ENCODE peak calls at places on chromosome 20, in ten cellular contexts. C is heart right ventricle; N is dorsolateral prefrontal cortex; W is right cardiac atrium; P is H9; Y is trophoblast cell; O is CD8-positive, alpha-beta memory T cell; R is GM23248; G is pancreas; K is body of pancreas. H is an unnamed sample.

GRCh38 chr20:58888521-58889333 is 36.2 kb downstream of the GNAS start:
- DNase-seq in Y (peak; percentile 89), N (peak; percentile 57), G (peak; percentile 92), P (peak; percentile 90), R (peak; percentile 89), C (peak; percentile 83), O (peak; percentile 75), K (peak; percentile 82), W (peak; percentile 93), H (peak; percentile 93)

GRCh38 chr20:35992713-35993335 is 24.4 kb downstream of the CNBD2 start:
- DNase-seq in K (peak; percentile 36), O (peak; percentile 12), N (no peak), C (peak; percentile 35), P (peak; percentile 49), Y (peak; percentile 79), G (no peak), R (peak; percentile 74), W (no peak), H (no peak)

GRCh38 chr20:11847827-11848226 is 69.9 kb upstream of the BTBD3 start:
- DNase-seq in R (no peak), Y (no peak), K (no peak), W (no peak), O (no peak), C (no peak), G (no peak), P (no peak), N (no peak), H (no peak)

GRCh38 chr20:61513124-61514017 is 261.3 kb downstream of the CDH4 start:
- DNase-seq in G (no peak), P (no peak), C (no peak), N (no peak), W (no peak), K (no peak), Y (no peak), O (no peak), R (no peak), H (peak; percentile 46)

GRCh38 chr20:13683833-13684232 is 45.1 kb upstream of the TASP1 start:
- DNase-seq in K (no peak), R (no peak), G (no peak), O (no peak), W (no peak), Y (no peak), P (no peak), N (no peak), C (no peak), H (no peak)

GRCh38 chr20:37744347-37744746 is 50.5 kb downstream of the CTNNBL1 start:
- DNase-seq in P (no peak), O (no peak), N (no peak), Y (no peak), R (no peak), K (no peak), W (no peak), G (no peak), C (no peak), H (no peak)

GRCh38 chr20:4898282-4898681 is 103.0 kb downstream of the SLC23A2 start:
- DNase-seq in N (no peak), R (peak; percentile 95), P (no peak), O (no peak), G (no peak), W (peak; percentile 78), Y (peak; percentile 67), K (no peak), C (no peak), H (no peak)

GRCh38 chr20:12927489-12927888 is 81.3 kb upstream of the SPTLC3 start:
- DNase-seq in G (no peak), W (no peak), K (no peak), N (no peak), C (no peak), O (no peak), Y (no peak), P (no peak), R (peak; percentile 68), H (no peak)

GRCh38 chr20:53413188-53413631 is 180.4 kb downstream of the ZNF217 start:
- DNase-seq in N (no peak), O (peak; percentile 38), Y (peak; percentile 80), C (no peak), R (no peak), G (no peak), W (peak; percentile 51), P (peak; percentile 94), K (peak; percentile 50), H (peak; percentile 70)

GRCh38 chr20:59120919-59121318 is 42.7 kb upstream of the ZNF831 start:
- DNase-seq in K (no peak), O (no peak), C (no peak), R (no peak), N (no peak), Y (no peak), P (no peak), G (no peak), W (no peak), H (no peak)

GRCh38 chr20:59735917-59736316 is 131.6 kb downstream of the PHACTR3 start:
- DNase-seq in N (no peak), Y (no peak), W (no peak), K (no peak), P (no peak), R (no peak), O (no peak), G (no peak), C (no peak), H (peak; percentile 42)

GRCh38 chr20:7094438-7094997 is 327.0 kb downstream of the BMP2 start:
- DNase-seq in W (no peak), N (no peak), C (peak; percentile 6), Y (peak; percentile 35), G (no peak), P (peak; percentile 50), K (peak; percentile 21), R (peak; percentile 29), O (no peak), H (no peak)

GRCh38 chr20:58711266-58712051 is 18.9 kb downstream of the NPEPL1 start:
- DNase-seq in Y (no peak), K (no peak), C (no peak), G (peak; percentile 55), N (peak; percentile 6), P (peak; percentile 22), R (no peak), W (no peak), O (no peak), H (peak; percentile 56)

GRCh38 chr20:39070484-39071231 is 108.5 kb downstream of the DHX35 start:
- DNase-seq in O (no peak), G (no peak), C (no peak), K (no peak), R (peak; percentile 92), Y (no peak), N (no peak), W (no peak), P (no peak), H (no peak)

GRCh38 chr20:32541917-32542615 is 43.1 kb downstream of the NOL4L start:
- DNase-seq in K (no peak), P (no peak), R (no peak), O (no peak), G (peak; percentile 20), C (no peak), Y (no peak), N (no peak), W (no peak), H (no peak)
- H3K27ac ChIP-seq in K (no peak overlapping the region), P (no peak overlapping the region), R (no peak overlapping the region), O (no peak overlapping the region), G (no peak overlapping the region), C (no peak overlapping the region), Y (no peak overlapping the region), N (peak overlapping the region; percentile 62), W (no peak overlapping the region), H (no peak overlapping the region)

GRCh38 chr20:49668181-49668877 is 45.3 kb downstream of the B4GALT5 start:
- DNase-seq in P (no peak), Y (no peak), C (peak; percentile 30), W (peak; percentile 79), R (no peak), O (peak; percentile 83), G (no peak), K (no peak), N (no peak), H (peak; percentile 81)

GRCh38 chr20:49664914-49665313 is 48.8 kb downstream of the B4GALT5 start:
- DNase-seq in P (no peak), O (no peak), W (no peak), G (no peak), N (no peak), Y (no peak), C (no peak), R (no peak), K (no peak), H (no peak)

GRCh38 chr20:49665796-49666195 is 47.9 kb downstream of the B4GALT5 start:
- DNase-seq in P (no peak), R (no peak), Y (no peak), N (no peak), K (no peak), G (no peak), W (no peak), C (no peak), O (no peak), H (no peak)

GRCh38 chr20:49669601-49670189 is 44.0 kb downstream of the B4GALT5 start:
- DNase-seq in C (no peak), N (no peak), Y (peak; percentile 23), P (no peak), K (no peak), R (no peak), G (no peak), O (peak; percentile 4), W (no peak), H (no peak)

GRCh38 chr20:49666906-49667305 is 46.8 kb downstream of the B4GALT5 start:
- DNase-seq in Y (no peak), O (no peak), C (no peak), K (no peak), G (no peak), W (no peak), N (no peak), P (no peak), R (no peak), H (no peak)
- H3K27ac ChIP-seq in Y (no peak overlapping the region), O (no peak overlapping the region), C (no peak overlapping the region), K (no peak overlapping the region), G (no peak overlapping the region), W (no peak overlapping the region), N (no peak overlapping the region), P (no peak overlapping the region), R (no peak overlapping the region), H (no peak overlapping the region)

GRCh38 chr20:25256226-25256859 is 8.5 kb downstream of the PYGB start:
- DNase-seq in K (no peak), N (no peak), P (peak; percentile 16), W (no peak), G (no peak), R (peak; percentile 22), Y (peak; percentile 11), C (no peak), O (no peak), H (peak; percentile 71)
- H3K27ac ChIP-seq in K (no peak overlapping the region), N (no peak overlapping the region), P (no peak overlapping the region), W (peak overlapping the region; percentile 10), G (no peak overlapping the region), R (no peak overlapping the region), Y (no peak overlapping the region), C (peak overlapping the region; percentile 98), O (no peak overlapping the region), H (peak overlapping the region; percentile 79)

DNA sequence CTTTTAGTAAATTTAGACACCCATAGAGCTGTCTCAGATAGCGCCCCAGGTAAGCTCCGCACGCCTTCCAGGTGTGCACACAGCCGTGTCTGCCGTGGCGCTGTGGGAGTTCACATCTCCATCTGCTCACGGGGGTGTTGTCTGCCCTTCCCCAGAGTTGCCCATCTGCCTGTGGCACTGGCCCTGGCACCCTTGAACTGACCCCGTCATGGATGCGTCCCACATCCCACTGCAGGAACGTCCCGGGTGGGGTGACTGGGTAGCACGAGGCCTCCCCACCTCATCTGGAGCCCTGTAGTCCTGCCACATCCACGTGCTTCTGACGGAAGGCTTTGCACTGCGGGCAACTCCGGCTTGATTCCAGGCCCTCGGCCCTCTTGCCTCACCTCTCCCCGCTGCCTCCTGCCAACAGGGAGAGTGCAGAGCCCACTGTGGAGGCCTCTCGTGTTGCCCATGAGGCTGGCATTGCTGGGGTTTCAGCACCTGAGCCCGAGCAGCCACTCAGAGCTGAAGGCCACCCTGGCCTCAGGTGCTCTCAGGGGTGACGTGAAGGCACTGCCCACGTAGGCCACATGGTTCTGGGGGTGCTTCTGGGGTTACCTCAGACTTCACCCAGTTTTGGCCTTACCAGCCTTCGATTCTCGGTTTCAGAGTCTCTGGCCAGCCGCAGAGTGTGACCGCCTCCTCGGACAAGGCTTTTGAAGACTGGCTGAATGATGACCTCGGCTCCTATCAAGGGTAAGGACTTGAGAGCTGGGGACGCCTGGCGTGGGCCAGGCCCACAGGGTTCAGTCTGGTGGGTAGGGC is 5.1 kb downstream of the ARFGAP1 start:
- DNase-seq in K (no peak), W (peak; percentile 32), O (no peak), P (no peak), C (no peak), R (no peak), N (no peak), G (peak; percentile 57), Y (no peak), H (no peak)
- H3K27ac ChIP-seq in K (no peak overlapping the region), W (no peak overlapping the region), O (no peak overlapping the region), P (no peak overlapping the region), C (no peak overlapping the region), R (no peak overlapping the region), N (no peak overlapping the region), G (no peak overlapping the region), Y (no peak overlapping the region), H (no peak overlapping the region)